ENCODE peak calls at places on chromosomes 1 and 21, in nine cellular contexts. One of them, this sample, is unnamed.
A peak's percentile ranks its signal among the peaks of the same experiment; 100 is the strongest.

GRCh38 chr1:212727386-212728181 is 27.9 kb upstream of the BATF3 start:
- DNase-seq in prostate gland: no peak
- DNase-seq in breast epithelium: no peak
- DNase-seq in sigmoid colon: no peak
- DNase-seq in suprapubic skin: no peak
- DNase-seq in GM12878: no peak
- DNase-seq in spleen: no peak
- DNase-seq in stomach: no peak
- DNase-seq in upper lobe of left lung: no peak
- DNase-seq in this sample: no peak

GRCh38 chr1:168135116-168135981 is 1.4 kb downstream of the GPR161 start:
- DNase-seq in prostate gland: no peak
- DNase-seq in breast epithelium: no peak
- DNase-seq in sigmoid colon: no peak
- DNase-seq in suprapubic skin: no peak
- DNase-seq in GM12878: no peak
- DNase-seq in spleen: no peak
- DNase-seq in stomach: no peak
- DNase-seq in upper lobe of left lung: no peak
- DNase-seq in this sample: peak; percentile 4

GRCh38 chr1:86706018-86706417 is 1.6 kb downstream of the SH3GLB1 start:
- DNase-seq in prostate gland: no peak
- DNase-seq in breast epithelium: no peak
- DNase-seq in sigmoid colon: no peak
- DNase-seq in suprapubic skin: no peak
- DNase-seq in GM12878: no peak
- DNase-seq in spleen: no peak
- DNase-seq in stomach: no peak
- DNase-seq in upper lobe of left lung: no peak
- DNase-seq in this sample: peak; percentile 44

GRCh38 chr1:226308166-226308722 is 720 bp downstream of the LIN9 start:
- DNase-seq in prostate gland: peak; percentile 9
- DNase-seq in breast epithelium: no peak
- DNase-seq in sigmoid colon: no peak
- DNase-seq in suprapubic skin: peak; percentile 67
- DNase-seq in GM12878: no peak
- DNase-seq in spleen: no peak
- DNase-seq in stomach: peak; percentile 29
- DNase-seq in upper lobe of left lung: no peak
- DNase-seq in this sample: peak; percentile 4

GRCh38 chr21:41228492-41228891 is 60.5 kb downstream of the BACE2 start:
- DNase-seq in prostate gland: no peak
- DNase-seq in breast epithelium: no peak
- DNase-seq in sigmoid colon: no peak
- DNase-seq in suprapubic skin: no peak
- DNase-seq in GM12878: no peak
- DNase-seq in spleen: no peak
- DNase-seq in stomach: no peak
- DNase-seq in upper lobe of left lung: no peak
- DNase-seq in this sample: no peak

GRCh38 chr21:45981641-45982255 is at the start of gene COL6A1:
- DNase-seq in prostate gland: peak; percentile 48
- DNase-seq in breast epithelium: peak; percentile 47
- DNase-seq in sigmoid colon: peak; percentile 91
- DNase-seq in suprapubic skin: peak; percentile 85
- DNase-seq in GM12878: no peak
- DNase-seq in spleen: peak; percentile 83
- DNase-seq in stomach: peak; percentile 59
- DNase-seq in upper lobe of left lung: peak; percentile 91
- DNase-seq in this sample: peak; percentile 40

GRCh38 chr1:109876617-109877319 is 33.9 kb upstream of the CSF1 start:
- DNase-seq in prostate gland: no peak
- DNase-seq in breast epithelium: no peak
- DNase-seq in sigmoid colon: no peak
- DNase-seq in suprapubic skin: no peak
- DNase-seq in GM12878: no peak
- DNase-seq in spleen: no peak
- DNase-seq in stomach: no peak
- DNase-seq in upper lobe of left lung: no peak
- DNase-seq in this sample: no peak

GRCh38 chr1:156126701-156127534 is 12.4 kb downstream of the LMNA start:
- DNase-seq in prostate gland: no peak
- DNase-seq in breast epithelium: peak; percentile 68
- DNase-seq in sigmoid colon: peak; percentile 84
- DNase-seq in suprapubic skin: peak; percentile 90
- DNase-seq in GM12878: peak; percentile 86
- DNase-seq in spleen: no peak
- DNase-seq in stomach: peak; percentile 47
- DNase-seq in upper lobe of left lung: peak; percentile 81
- DNase-seq in this sample: peak; percentile 29

GRCh38 chr1:243313635-243314536 is 58.0 kb downstream of the SDCCAG8 start:
- DNase-seq in prostate gland: no peak
- DNase-seq in breast epithelium: no peak
- DNase-seq in sigmoid colon: no peak
- DNase-seq in suprapubic skin: no peak
- DNase-seq in GM12878: peak; percentile 94
- DNase-seq in spleen: no peak
- DNase-seq in stomach: no peak
- DNase-seq in upper lobe of left lung: no peak
- DNase-seq in this sample: no peak
- TF ChIP-seq POLR2A in prostate gland: no peak
- TF ChIP-seq POLR2A in breast epithelium: no peak
- TF ChIP-seq POLR2A in sigmoid colon: no peak
- TF ChIP-seq POLR2A in suprapubic skin: no peak
- TF ChIP-seq POLR2A in GM12878: no peak
- TF ChIP-seq POLR2A in spleen: no peak
- TF ChIP-seq POLR2A in stomach: no peak
- TF ChIP-seq POLR2A in upper lobe of left lung: no peak
- TF ChIP-seq POLR2A in this sample: no peak

GRCh38 chr1:2091611-2092604 is 41.7 kb downstream of the PRKCZ start:
- DNase-seq in prostate gland: no peak
- DNase-seq in breast epithelium: no peak
- DNase-seq in sigmoid colon: no peak
- DNase-seq in suprapubic skin: no peak
- DNase-seq in GM12878: no peak
- DNase-seq in spleen: peak; percentile 87
- DNase-seq in stomach: peak; percentile 39
- DNase-seq in upper lobe of left lung: peak; percentile 82
- DNase-seq in this sample: peak; percentile 13
- TF ChIP-seq POLR2AphosphoS5 in prostate gland: no peak
- TF ChIP-seq POLR2AphosphoS5 in breast epithelium: no peak
- TF ChIP-seq POLR2AphosphoS5 in sigmoid colon: no peak
- TF ChIP-seq POLR2AphosphoS5 in suprapubic skin: no peak
- TF ChIP-seq POLR2AphosphoS5 in GM12878: no peak
- TF ChIP-seq POLR2AphosphoS5 in spleen: peak; percentile 39
- TF ChIP-seq POLR2AphosphoS5 in stomach: no peak
- TF ChIP-seq POLR2AphosphoS5 in upper lobe of left lung: no peak
- TF ChIP-seq POLR2AphosphoS5 in this sample: no peak

GRCh38 chr1:27864264-27864895 is 8.0 kb upstream of the THEMIS2 start:
- DNase-seq in prostate gland: no peak
- DNase-seq in breast epithelium: no peak
- DNase-seq in sigmoid colon: no peak
- DNase-seq in suprapubic skin: no peak
- DNase-seq in GM12878: peak; percentile 58
- DNase-seq in spleen: no peak
- DNase-seq in stomach: no peak
- DNase-seq in upper lobe of left lung: no peak
- DNase-seq in this sample: peak; percentile 7
- H3K27ac ChIP-seq in prostate gland: no peak overlapping the region
- H3K27ac ChIP-seq in breast epithelium: no peak overlapping the region
- H3K27ac ChIP-seq in sigmoid colon: peak overlapping the region; percentile 57
- H3K27ac ChIP-seq in suprapubic skin: peak overlapping the region; percentile 69
- H3K27ac ChIP-seq in GM12878: peak overlapping the region; percentile 87
- H3K27ac ChIP-seq in spleen: peak overlapping the region; percentile 91
- H3K27ac ChIP-seq in stomach: peak overlapping the region; percentile 75
- H3K27ac ChIP-seq in upper lobe of left lung: peak overlapping the region; percentile 82
- H3K27ac ChIP-seq in this sample: no peak overlapping the region

GRCh38 chr1:163381487-163382184 is 59.9 kb downstream of the NUF2 start:
- DNase-seq in prostate gland: no peak
- DNase-seq in breast epithelium: no peak
- DNase-seq in sigmoid colon: no peak
- DNase-seq in suprapubic skin: no peak
- DNase-seq in GM12878: no peak
- DNase-seq in spleen: no peak
- DNase-seq in stomach: no peak
- DNase-seq in upper lobe of left lung: no peak
- DNase-seq in this sample: no peak

GRCh38 chr1:163379801-163380200 is 58.0 kb downstream of the NUF2 start:
- DNase-seq in prostate gland: no peak
- DNase-seq in breast epithelium: no peak
- DNase-seq in sigmoid colon: no peak
- DNase-seq in suprapubic skin: no peak
- DNase-seq in GM12878: no peak
- DNase-seq in spleen: no peak
- DNase-seq in stomach: no peak
- DNase-seq in upper lobe of left lung: no peak
- DNase-seq in this sample: no peak

GRCh38 chr1:163372576-163372975 is 50.8 kb downstream of the NUF2 start:
- DNase-seq in prostate gland: no peak
- DNase-seq in breast epithelium: no peak
- DNase-seq in sigmoid colon: no peak
- DNase-seq in suprapubic skin: no peak
- DNase-seq in GM12878: no peak
- DNase-seq in spleen: no peak
- DNase-seq in stomach: no peak
- DNase-seq in upper lobe of left lung: no peak
- DNase-seq in this sample: no peak

GRCh38 chr1:163378554-163378953 is 56.8 kb downstream of the NUF2 start:
- DNase-seq in prostate gland: no peak
- DNase-seq in breast epithelium: no peak
- DNase-seq in sigmoid colon: no peak
- DNase-seq in suprapubic skin: no peak
- DNase-seq in GM12878: no peak
- DNase-seq in spleen: no peak
- DNase-seq in stomach: no peak
- DNase-seq in upper lobe of left lung: no peak
- DNase-seq in this sample: no peak
- TF ChIP-seq POLR2A in prostate gland: no peak
- TF ChIP-seq POLR2A in breast epithelium: no peak
- TF ChIP-seq POLR2A in sigmoid colon: no peak
- TF ChIP-seq POLR2A in suprapubic skin: no peak
- TF ChIP-seq POLR2A in GM12878: no peak
- TF ChIP-seq POLR2A in spleen: no peak
- TF ChIP-seq POLR2A in stomach: no peak
- TF ChIP-seq POLR2A in upper lobe of left lung: no peak
- TF ChIP-seq POLR2A in this sample: no peak

DNA sequence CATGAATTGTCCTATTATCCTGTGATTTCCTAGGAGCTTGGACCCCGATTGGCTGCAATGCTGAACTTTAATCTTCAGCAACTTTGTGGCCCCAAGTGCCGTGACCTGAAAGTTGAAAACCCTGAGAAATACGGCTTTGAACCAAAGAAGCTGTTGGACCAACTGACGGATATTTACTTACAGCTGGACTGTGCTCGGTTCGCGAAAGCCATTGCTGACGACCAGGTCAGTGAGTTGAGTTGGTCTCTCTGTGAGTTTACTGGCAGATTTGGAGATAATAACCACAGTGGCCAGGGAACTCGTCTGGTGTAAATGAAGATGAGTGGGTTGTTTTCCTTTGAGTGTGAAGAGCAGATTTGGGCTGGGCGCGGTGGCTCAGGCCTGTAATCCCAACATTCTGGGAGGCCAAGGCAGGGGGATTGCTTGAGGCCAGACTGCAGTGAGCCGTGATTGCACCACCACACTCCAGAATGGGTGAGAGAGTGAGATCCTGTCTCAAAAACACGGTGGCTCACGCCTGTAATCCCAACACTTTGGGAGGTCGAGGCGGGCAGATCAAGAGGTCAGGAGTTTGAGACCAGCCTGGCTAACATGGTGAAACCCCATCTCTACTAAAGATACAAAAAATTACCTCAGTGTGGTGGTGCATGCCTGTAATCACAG is 39.1 kb upstream of the KIF1B start:
- DNase-seq in prostate gland: no peak
- DNase-seq in breast epithelium: no peak
- DNase-seq in sigmoid colon: no peak
- DNase-seq in suprapubic skin: no peak
- DNase-seq in GM12878: no peak
- DNase-seq in spleen: no peak
- DNase-seq in stomach: no peak
- DNase-seq in upper lobe of left lung: no peak
- DNase-seq in this sample: no peak
- TF ChIP-seq POLR2AphosphoS5 in prostate gland: no peak
- TF ChIP-seq POLR2AphosphoS5 in breast epithelium: no peak
- TF ChIP-seq POLR2AphosphoS5 in sigmoid colon: no peak
- TF ChIP-seq POLR2AphosphoS5 in suprapubic skin: no peak
- TF ChIP-seq POLR2AphosphoS5 in GM12878: no peak
- TF ChIP-seq POLR2AphosphoS5 in spleen: no peak
- TF ChIP-seq POLR2AphosphoS5 in stomach: no peak
- TF ChIP-seq POLR2AphosphoS5 in upper lobe of left lung: no peak
- TF ChIP-seq POLR2AphosphoS5 in this sample: no peak